ENCODE peak calls at places on chromosomes 11 and 22, in six cellular contexts. One of them, this sample, is unnamed.

GRCh38 chr11:78256962-78257361 is 68.2 kb downstream of the USP35 start:
- DNase-seq in hypothalamus: no peak
- DNase-seq in cardiac muscle cell: peak
- DNase-seq in transverse colon: peak
- DNase-seq in EH: peak
- DNase-seq in spleen: no peak
- DNase-seq in this sample: peak

GRCh38 chr11:131692151-131692550 is 321.7 kb downstream of the NTM start:
- DNase-seq in hypothalamus: no peak
- DNase-seq in cardiac muscle cell: no peak
- DNase-seq in transverse colon: no peak
- DNase-seq in EH: peak
- DNase-seq in spleen: no peak
- DNase-seq in this sample: no peak

GRCh38 chr22:27112273-27112672 is 454.9 kb downstream of the MIAT start:
- DNase-seq in hypothalamus: no peak
- DNase-seq in cardiac muscle cell: no peak
- DNase-seq in transverse colon: no peak
- DNase-seq in EH: no peak
- DNase-seq in spleen: no peak
- DNase-seq in this sample: no peak

GRCh38 chr11:94417386-94417987 is 16.3 kb upstream of the GPR83 start:
- DNase-seq in hypothalamus: no peak
- DNase-seq in cardiac muscle cell: peak
- DNase-seq in transverse colon: no peak
- DNase-seq in EH: peak
- DNase-seq in spleen: no peak
- DNase-seq in this sample: no peak

GRCh38 chr11:105648762-105649161 is 38.9 kb downstream of the GRIA4 start:
- DNase-seq in hypothalamus: no peak
- DNase-seq in cardiac muscle cell: no peak
- DNase-seq in transverse colon: no peak
- DNase-seq in EH: no peak
- DNase-seq in spleen: no peak
- DNase-seq in this sample: no peak

GRCh38 chr11:106344392-106344791 is 266.9 kb downstream of the AASDHPPT start:
- DNase-seq in hypothalamus: no peak
- DNase-seq in cardiac muscle cell: peak
- DNase-seq in transverse colon: no peak
- DNase-seq in EH: peak
- DNase-seq in spleen: no peak
- DNase-seq in this sample: no peak

GRCh38 chr11:250740-251299 is 14.0 kb downstream of the PSMD13 start:
- DNase-seq in hypothalamus: no peak
- DNase-seq in cardiac muscle cell: peak
- DNase-seq in transverse colon: peak
- DNase-seq in EH: peak
- DNase-seq in spleen: peak
- DNase-seq in this sample: peak

GRCh38 chr11:1039481-1040427 is 3.2 kb upstream of the MUC6 start:
- DNase-seq in hypothalamus: no peak
- DNase-seq in cardiac muscle cell: peak
- DNase-seq in transverse colon: no peak
- DNase-seq in EH: no peak
- DNase-seq in spleen: peak
- DNase-seq in this sample: no peak

GRCh38 chr11:82924522-82925224 is 23.1 kb downstream of the DDIAS start:
- DNase-seq in hypothalamus: no peak
- DNase-seq in cardiac muscle cell: no peak
- DNase-seq in transverse colon: no peak
- DNase-seq in EH: no peak
- DNase-seq in spleen: peak
- DNase-seq in this sample: no peak

This sample was measured in posterior vena cava.